ENCODE peak calls at places on chromosomes 7 and 10, in ten cellular contexts. V, Z, G, K, T, J, O, X, R and C are unnamed samples.

GRCh38 chr7:91068136-91068795 is 196.0 kb upstream of the FZD1 start:
- DNase-seq in V (no peak), Z (no peak), G (no peak), K (no peak), T (no peak), J (no peak), O (no peak), X (no peak), R (no peak), C (no peak)

GRCh38 chr7:33423646-33424020 is 294.3 kb downstream of the BBS9 start:
- DNase-seq in V (no peak), Z (no peak), G (peak), K (peak), T (no peak), J (peak), O (no peak), X (peak), R (no peak), C (no peak)

GRCh38 chr10:5633166-5633565 is 33.2 kb downstream of the ASB13 start:
- DNase-seq in V (no peak), Z (no peak), G (no peak), K (no peak), T (no peak), J (no peak), O (no peak), X (no peak), R (no peak), C (no peak)

GRCh38 chr7:21059069-21059468 is 272.4 kb upstream of the SP8 start:
- DNase-seq in V (no peak), Z (no peak), G (no peak), K (no peak), T (no peak), J (no peak), O (no peak), X (no peak), R (no peak), C (no peak)

GRCh38 chr7:75054744-75055527 is 18.7 kb downstream of the RCC1L start:
- DNase-seq in V (no peak), Z (no peak), G (peak), K (no peak), T (peak), J (no peak), O (peak), X (no peak), R (no peak), C (no peak)

GRCh38 chr7:17136156-17136555 is 162.3 kb upstream of the AHR start:
- DNase-seq in V (no peak), Z (no peak), G (no peak), K (no peak), T (no peak), J (no peak), O (no peak), X (no peak), R (no peak), C (no peak)

GRCh38 chr7:38796636-38797501 is 112.1 kb downstream of the VPS41 start:
- DNase-seq in V (peak), Z (peak), G (peak), K (peak), T (peak), J (peak), O (peak), X (peak), R (peak), C (peak)

GRCh38 chr10:110858297-110858934 is 13.3 kb upstream of the PDCD4 start:
- DNase-seq in V (no peak), Z (no peak), G (no peak), K (no peak), T (no peak), J (no peak), O (no peak), X (no peak), R (no peak), C (no peak)

GRCh38 chr7:157875230-157876179 is 538.7 kb downstream of the DNAJB6 start:
- DNase-seq in V (peak), Z (peak), G (no peak), K (peak), T (peak), J (peak), O (no peak), X (peak), R (peak), C (peak)